ENCODE peak calls at places on chromosomes 2 and 18, in five cellular contexts. One of them, this sample, is unnamed. For H3K36me3, the result is how much of the 10 kb centered on the place peaks cover.

GRCh38 chr2:156800781-156801366 is 364.7 kb downstream of the GPD2 start:
- DNase-seq in breast epithelium: no peak
- DNase-seq in aorta: no peak
- DNase-seq in brain microvascular endothelial cell: no peak
- DNase-seq in CD8-positive, alpha-beta T cell: no peak
- DNase-seq in this sample: no peak

GRCh38 chr2:120852200-120852815 is 116.6 kb downstream of the GLI2 start:
- DNase-seq in brain microvascular endothelial cell: no peak
- DNase-seq in aorta: peak
- DNase-seq in breast epithelium: no peak
- DNase-seq in CD8-positive, alpha-beta T cell: no peak
- DNase-seq in this sample: no peak

GRCh38 chr2:184555352-184555751 is 43.0 kb upstream of the ZNF804A start:
- DNase-seq in breast epithelium: no peak
- DNase-seq in aorta: no peak
- DNase-seq in CD8-positive, alpha-beta T cell: no peak
- DNase-seq in brain microvascular endothelial cell: no peak
- DNase-seq in this sample: no peak

GRCh38 chr18:22207022-22207758 is 37.8 kb downstream of the GATA6 start:
- DNase-seq in aorta: no peak
- DNase-seq in CD8-positive, alpha-beta T cell: no peak
- DNase-seq in brain microvascular endothelial cell: no peak
- DNase-seq in breast epithelium: no peak
- DNase-seq in this sample: no peak

GRCh38 chr2:45643095-45643494 is 8.4 kb upstream of the PRKCE start:
- DNase-seq in aorta: no peak
- DNase-seq in breast epithelium: no peak
- DNase-seq in CD8-positive, alpha-beta T cell: no peak
- DNase-seq in brain microvascular endothelial cell: no peak
- DNase-seq in this sample: peak

GRCh38 chr18:12154356-12154755 is 60.7 kb downstream of the ANKRD62 start:
- DNase-seq in CD8-positive, alpha-beta T cell: no peak
- DNase-seq in aorta: no peak
- DNase-seq in breast epithelium: no peak
- DNase-seq in brain microvascular endothelial cell: no peak
- DNase-seq in this sample: no peak

GRCh38 chr2:235001237-235002133 is 49.7 kb downstream of the SH3BP4 start:
- DNase-seq in brain microvascular endothelial cell: no peak
- DNase-seq in breast epithelium: no peak
- DNase-seq in CD8-positive, alpha-beta T cell: no peak
- DNase-seq in aorta: no peak
- DNase-seq in this sample: no peak

GRCh38 chr18:36287653-36288052 is 9.9 kb upstream of the FHOD3 start:
- DNase-seq in breast epithelium: no peak
- DNase-seq in aorta: no peak
- DNase-seq in brain microvascular endothelial cell: no peak
- DNase-seq in CD8-positive, alpha-beta T cell: no peak
- DNase-seq in this sample: no peak

GRCh38 chr2:240812301-240812680 is 7.7 kb downstream of the KIF1A start:
- DNase-seq in aorta: no peak
- DNase-seq in brain microvascular endothelial cell: no peak
- DNase-seq in CD8-positive, alpha-beta T cell: no peak
- DNase-seq in breast epithelium: no peak
- DNase-seq in this sample: no peak

GRCh38 chr2:230668939-230669303 is 43.7 kb upstream of the CAB39 start:
- DNase-seq in aorta: no peak
- DNase-seq in breast epithelium: no peak
- DNase-seq in brain microvascular endothelial cell: no peak
- DNase-seq in CD8-positive, alpha-beta T cell: no peak
- DNase-seq in this sample: no peak

GRCh38 chr2:223096571-223096970 is 44.6 kb downstream of the KCNE4 start:
- DNase-seq in aorta: no peak
- DNase-seq in brain microvascular endothelial cell: no peak
- DNase-seq in breast epithelium: no peak
- DNase-seq in CD8-positive, alpha-beta T cell: no peak
- DNase-seq in this sample: no peak

GRCh38 chr2:12453731-12454130 is 263.0 kb upstream of the TRIB2 start:
- DNase-seq in CD8-positive, alpha-beta T cell: no peak
- DNase-seq in brain microvascular endothelial cell: no peak
- DNase-seq in breast epithelium: no peak
- DNase-seq in aorta: no peak
- DNase-seq in this sample: no peak

GRCh38 chr2:152648336-152648735 is 68.9 kb downstream of the PRPF40A start:
- DNase-seq in brain microvascular endothelial cell: no peak
- DNase-seq in aorta: no peak
- DNase-seq in breast epithelium: no peak
- DNase-seq in CD8-positive, alpha-beta T cell: no peak
- DNase-seq in this sample: no peak

GRCh38 chr2:85400023-85400422 is 10.1 kb downstream of the CAPG start:
- DNase-seq in CD8-positive, alpha-beta T cell: no peak
- DNase-seq in brain microvascular endothelial cell: no peak
- DNase-seq in aorta: no peak
- DNase-seq in breast epithelium: no peak
- DNase-seq in this sample: no peak

GRCh38 chr2:19722486-19723420 is 179.0 kb downstream of the TTC32 start:
- DNase-seq in aorta: no peak
- DNase-seq in breast epithelium: no peak
- DNase-seq in CD8-positive, alpha-beta T cell: no peak
- DNase-seq in brain microvascular endothelial cell: peak
- DNase-seq in this sample: no peak

GRCh38 chr2:31420936-31421335 is 6.4 kb upstream of the XDH start:
- DNase-seq in CD8-positive, alpha-beta T cell: no peak
- DNase-seq in brain microvascular endothelial cell: no peak
- DNase-seq in aorta: no peak
- DNase-seq in breast epithelium: no peak
- DNase-seq in this sample: no peak

GRCh38 chr18:70461323-70462077 is 172.7 kb downstream of the SOCS6 start:
- DNase-seq in brain microvascular endothelial cell: no peak
- DNase-seq in breast epithelium: no peak
- DNase-seq in aorta: no peak
- DNase-seq in CD8-positive, alpha-beta T cell: no peak
- DNase-seq in this sample: no peak

GRCh38 chr2:190635781-190636180 is 13.1 kb upstream of the NAB1 start:
- DNase-seq in brain microvascular endothelial cell: no peak
- DNase-seq in aorta: no peak
- DNase-seq in CD8-positive, alpha-beta T cell: no peak
- DNase-seq in breast epithelium: no peak
- DNase-seq in this sample: no peak

GRCh38 chr2:134212726-134213125 is 41.1 kb upstream of the MGAT5 start:
- DNase-seq in aorta: no peak
- DNase-seq in CD8-positive, alpha-beta T cell: no peak
- DNase-seq in brain microvascular endothelial cell: no peak
- DNase-seq in breast epithelium: no peak
- DNase-seq in this sample: no peak

GRCh38 chr2:213288913-213289700 is 4.8 kb downstream of the SPAG16 start:
- DNase-seq in aorta: no peak
- DNase-seq in brain microvascular endothelial cell: no peak
- DNase-seq in CD8-positive, alpha-beta T cell: no peak
- DNase-seq in breast epithelium: no peak
- DNase-seq in this sample: no peak

GRCh38 chr2:133734699-133735098 is 166.4 kb upstream of the NCKAP5 start:
- DNase-seq in aorta: no peak
- DNase-seq in brain microvascular endothelial cell: no peak
- DNase-seq in breast epithelium: no peak
- DNase-seq in CD8-positive, alpha-beta T cell: no peak
- DNase-seq in this sample: no peak

GRCh38 chr18:48975817-48976649 is 25.3 kb upstream of the SMAD7 start:
- DNase-seq in CD8-positive, alpha-beta T cell: peak
- DNase-seq in aorta: peak
- DNase-seq in brain microvascular endothelial cell: no peak
- DNase-seq in breast epithelium: no peak
- DNase-seq in this sample: peak

GRCh38 chr2:69073928-69074575 is 61.1 kb downstream of the ANTXR1 start:
- DNase-seq in breast epithelium: no peak
- DNase-seq in CD8-positive, alpha-beta T cell: no peak
- DNase-seq in aorta: no peak
- DNase-seq in brain microvascular endothelial cell: no peak
- DNase-seq in this sample: peak

GRCh38 chr2:556494-556893 is 120.7 kb downstream of the TMEM18 start:
- DNase-seq in breast epithelium: peak
- DNase-seq in aorta: no peak
- DNase-seq in CD8-positive, alpha-beta T cell: no peak
- DNase-seq in brain microvascular endothelial cell: no peak
- DNase-seq in this sample: no peak

GRCh38 chr2:172674034-172674967 is 61.3 kb upstream of the RAPGEF4 start:
- DNase-seq in brain microvascular endothelial cell: peak
- DNase-seq in aorta: peak
- DNase-seq in breast epithelium: no peak
- DNase-seq in CD8-positive, alpha-beta T cell: no peak
- DNase-seq in this sample: no peak

GRCh38 chr2:18219676-18220075 is 340.8 kb downstream of the RDH14 start:
- DNase-seq in aorta: no peak
- DNase-seq in brain microvascular endothelial cell: no peak
- DNase-seq in breast epithelium: no peak
- DNase-seq in CD8-positive, alpha-beta T cell: no peak
- DNase-seq in this sample: no peak

GRCh38 chr18:10752407-10752806 is 226.6 kb downstream of the NAPG start:
- DNase-seq in brain microvascular endothelial cell: no peak
- DNase-seq in breast epithelium: no peak
- DNase-seq in aorta: no peak
- DNase-seq in CD8-positive, alpha-beta T cell: no peak
- DNase-seq in this sample: no peak

GRCh38 chr18:62388855-62389760 is 64.0 kb downstream of the TNFRSF11A start:
- DNase-seq in brain microvascular endothelial cell: no peak
- DNase-seq in aorta: no peak
- DNase-seq in CD8-positive, alpha-beta T cell: no peak
- DNase-seq in breast epithelium: no peak
- DNase-seq in this sample: no peak

GRCh38 chr2:105734762-105735538 is 9.8 kb upstream of the NCK2 start:
- DNase-seq in breast epithelium: no peak
- DNase-seq in CD8-positive, alpha-beta T cell: no peak
- DNase-seq in aorta: no peak
- DNase-seq in brain microvascular endothelial cell: peak
- DNase-seq in this sample: peak

GRCh38 chr2:39696838-39697237 is 31.1 kb downstream of the TMEM178A start:
- DNase-seq in CD8-positive, alpha-beta T cell: no peak
- DNase-seq in brain microvascular endothelial cell: peak
- DNase-seq in breast epithelium: no peak
- DNase-seq in aorta: no peak
- DNase-seq in this sample: peak

GRCh38 chr2:62369549-62370164 is 136.3 kb downstream of the TMEM17 start:
- DNase-seq in CD8-positive, alpha-beta T cell: no peak
- DNase-seq in brain microvascular endothelial cell: no peak
- DNase-seq in breast epithelium: no peak
- DNase-seq in aorta: no peak
- DNase-seq in this sample: no peak

GRCh38 chr2:45330617-45331016 is 280.4 kb downstream of the SRBD1 start:
- DNase-seq in aorta: no peak
- DNase-seq in brain microvascular endothelial cell: no peak
- DNase-seq in breast epithelium: no peak
- DNase-seq in CD8-positive, alpha-beta T cell: no peak
- DNase-seq in this sample: no peak

GRCh38 chr2:10814142-10814541 is 1.6 kb upstream of the PDIA6 start:
- DNase-seq in aorta: no peak
- DNase-seq in brain microvascular endothelial cell: no peak
- DNase-seq in breast epithelium: no peak
- DNase-seq in CD8-positive, alpha-beta T cell: no peak
- DNase-seq in this sample: no peak
- H3K36me3 ChIP-seq in aorta: under half
- H3K36me3 ChIP-seq in brain microvascular endothelial cell: under half
- H3K36me3 ChIP-seq in breast epithelium: under half
- H3K36me3 ChIP-seq in CD8-positive, alpha-beta T cell: under half
- H3K36me3 ChIP-seq in this sample: under half

DNA sequence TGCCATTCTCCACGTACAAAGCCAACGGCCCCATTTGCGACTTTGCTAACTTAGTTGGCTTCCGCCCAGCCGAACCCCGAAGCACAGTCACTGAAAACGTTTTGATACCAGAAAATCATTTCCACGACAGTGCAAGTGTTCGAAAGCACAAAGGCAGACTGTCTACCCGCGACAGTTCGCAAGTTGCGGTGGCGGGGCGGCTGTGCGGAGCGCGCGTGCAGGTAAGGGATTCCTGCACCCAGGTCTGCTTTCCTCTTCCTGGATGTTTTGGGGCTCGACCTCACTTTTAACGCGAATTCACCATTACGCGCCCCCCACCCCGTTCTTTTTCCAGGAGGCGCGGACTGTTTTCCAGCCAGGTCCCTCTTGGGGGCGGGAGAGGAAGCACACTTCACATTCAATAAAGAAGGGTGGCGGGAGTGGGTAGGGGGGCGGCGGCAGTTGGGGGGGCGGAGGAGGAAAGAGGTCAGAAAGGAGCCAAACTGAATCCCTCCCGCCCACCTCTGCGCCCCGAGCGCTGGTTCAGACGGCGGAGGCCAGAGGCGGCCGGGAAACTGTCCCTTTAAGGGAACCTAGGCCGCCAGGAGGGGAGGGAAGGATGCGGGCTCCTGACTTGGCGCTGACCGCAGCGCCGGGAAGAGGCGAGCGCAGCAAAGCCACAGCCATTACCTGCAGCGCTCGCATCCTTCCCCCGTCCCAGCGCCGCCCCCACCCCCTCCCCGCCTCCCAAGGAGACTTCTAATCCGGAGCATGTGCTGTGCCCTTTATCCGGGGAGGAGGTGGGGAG is 107.5 kb upstream of the KCTD1 start:
- DNase-seq in CD8-positive, alpha-beta T cell: no peak
- DNase-seq in breast epithelium: peak
- DNase-seq in brain microvascular endothelial cell: peak
- DNase-seq in aorta: peak
- DNase-seq in this sample: peak
- H3K4me3 ChIP-seq in CD8-positive, alpha-beta T cell: no peak
- H3K4me3 ChIP-seq in breast epithelium: peak
- H3K4me3 ChIP-seq in brain microvascular endothelial cell: peak
- H3K4me3 ChIP-seq in aorta: peak
- H3K4me3 ChIP-seq in this sample: peak

GRCh38 chr2:72036173-72036545 is 111.5 kb downstream of the CYP26B1 start:
- DNase-seq in aorta: no peak
- DNase-seq in breast epithelium: no peak
- DNase-seq in CD8-positive, alpha-beta T cell: no peak
- DNase-seq in brain microvascular endothelial cell: no peak
- DNase-seq in this sample: no peak
- H3K27ac ChIP-seq in aorta: no peak
- H3K27ac ChIP-seq in breast epithelium: no peak
- H3K27ac ChIP-seq in CD8-positive, alpha-beta T cell: no peak
- H3K27ac ChIP-seq in brain microvascular endothelial cell: no peak
- H3K27ac ChIP-seq in this sample: no peak

DNA sequence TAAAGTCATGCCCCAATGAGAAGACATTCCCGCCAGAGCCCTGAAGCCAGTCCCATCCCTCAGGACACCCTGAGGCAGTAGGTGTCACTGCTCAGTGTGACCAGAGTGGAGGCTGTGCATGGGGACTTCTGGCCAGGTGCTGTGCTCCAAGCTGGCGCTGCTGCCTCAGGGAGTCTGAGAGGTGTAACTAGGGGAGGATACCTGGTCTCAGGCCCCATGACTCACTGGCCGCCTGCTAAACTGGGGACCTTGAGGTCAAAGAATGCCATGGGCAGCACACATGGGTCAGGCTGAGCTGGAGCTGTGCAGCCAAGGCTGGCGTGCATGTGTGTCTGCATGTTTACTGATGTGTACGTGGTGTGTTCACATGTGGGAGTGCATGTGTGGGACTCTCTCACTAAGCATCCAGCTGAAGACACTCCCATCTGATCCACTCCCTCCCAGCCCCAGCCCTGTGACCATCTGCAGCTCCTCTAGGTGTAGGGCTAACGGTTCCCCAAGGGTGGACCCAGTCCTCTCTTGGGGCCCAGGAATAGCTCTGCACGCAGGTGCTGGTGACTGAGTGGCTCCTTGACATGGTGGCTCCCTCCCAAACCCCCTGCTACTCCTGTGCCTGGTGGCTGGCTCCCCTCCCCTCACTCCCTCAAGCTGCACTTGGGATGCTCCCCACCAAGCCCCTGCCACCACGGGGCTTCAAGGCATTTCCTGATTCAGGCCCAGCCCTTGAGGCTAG is 16.5 kb downstream of the HS6ST1 start:
- DNase-seq in breast epithelium: no peak
- DNase-seq in brain microvascular endothelial cell: no peak
- DNase-seq in aorta: no peak
- DNase-seq in CD8-positive, alpha-beta T cell: no peak
- DNase-seq in this sample: no peak
- H3K36me3 ChIP-seq in breast epithelium: under half
- H3K36me3 ChIP-seq in brain microvascular endothelial cell: under half
- H3K36me3 ChIP-seq in aorta: under half
- H3K36me3 ChIP-seq in CD8-positive, alpha-beta T cell: under half
- H3K36me3 ChIP-seq in this sample: under half